ENCODE peak calls at places on chromosomes 6 and 20, in seven cellular contexts. One of them, this sample, is unnamed.

GRCh38 chr20:17680836-17681740 is 954 bp downstream of the RRBP1 start:
- DNase-seq in mammary epithelial cell: peak; percentile 63
- DNase-seq in hepatocyte: peak; percentile 92
- DNase-seq in foreskin fibroblast: peak; percentile 91
- DNase-seq in WERI-Rb-1: peak; percentile 75
- DNase-seq in IMR-90: peak; percentile 63
- DNase-seq in HFFc6: peak; percentile 52
- DNase-seq in this sample: peak; percentile 91

GRCh38 chr6:35497571-35498406 is 910 bp upstream of the TEAD3 start:
- DNase-seq in mammary epithelial cell: peak; percentile 58
- DNase-seq in hepatocyte: peak; percentile 78
- DNase-seq in foreskin fibroblast: peak; percentile 99
- DNase-seq in WERI-Rb-1: peak; percentile 57
- DNase-seq in IMR-90: peak; percentile 75
- DNase-seq in HFFc6: peak; percentile 27
- DNase-seq in this sample: peak; percentile 58

GRCh38 chr6:14282326-14282725 is 164.8 kb downstream of the CD83 start:
- DNase-seq in mammary epithelial cell: no peak
- DNase-seq in hepatocyte: peak; percentile 21
- DNase-seq in foreskin fibroblast: no peak
- DNase-seq in WERI-Rb-1: peak; percentile 74
- DNase-seq in IMR-90: no peak
- DNase-seq in HFFc6: no peak
- DNase-seq in this sample: no peak

GRCh38 chr6:133202610-133203343 is 38.4 kb upstream of the EYA4 start:
- DNase-seq in mammary epithelial cell: no peak
- DNase-seq in hepatocyte: no peak
- DNase-seq in foreskin fibroblast: peak; percentile 26
- DNase-seq in WERI-Rb-1: no peak
- DNase-seq in IMR-90: peak; percentile 87
- DNase-seq in HFFc6: no peak
- DNase-seq in this sample: no peak

GRCh38 chr6:16883414-16883813 is 122.2 kb upstream of the ATXN1 start:
- DNase-seq in mammary epithelial cell: no peak
- DNase-seq in hepatocyte: no peak
- DNase-seq in foreskin fibroblast: no peak
- DNase-seq in WERI-Rb-1: no peak
- DNase-seq in IMR-90: peak; percentile 13
- DNase-seq in HFFc6: no peak
- DNase-seq in this sample: no peak

GRCh38 chr6:156859686-156860085 is 82.5 kb downstream of the ARID1B start:
- DNase-seq in mammary epithelial cell: no peak
- DNase-seq in hepatocyte: no peak
- DNase-seq in foreskin fibroblast: no peak
- DNase-seq in WERI-Rb-1: no peak
- DNase-seq in IMR-90: no peak
- DNase-seq in HFFc6: no peak
- DNase-seq in this sample: no peak

GRCh38 chr6:43774776-43775583 is 5.0 kb downstream of the VEGFA start:
- DNase-seq in mammary epithelial cell: peak; percentile 69
- DNase-seq in hepatocyte: peak; percentile 88
- DNase-seq in foreskin fibroblast: peak; percentile 91
- DNase-seq in WERI-Rb-1: peak; percentile 84
- DNase-seq in IMR-90: peak; percentile 61
- DNase-seq in HFFc6: peak; percentile 57
- DNase-seq in this sample: peak; percentile 88

GRCh38 chr20:23770384-23770783 is 19.6 kb upstream of the CST1 start:
- DNase-seq in mammary epithelial cell: no peak
- DNase-seq in hepatocyte: no peak
- DNase-seq in foreskin fibroblast: no peak
- DNase-seq in WERI-Rb-1: no peak
- DNase-seq in IMR-90: no peak
- DNase-seq in HFFc6: no peak
- DNase-seq in this sample: no peak

GRCh38 chr6:151905072-151905471 is 97.6 kb downstream of the ESR1 start:
- DNase-seq in mammary epithelial cell: no peak
- DNase-seq in hepatocyte: no peak
- DNase-seq in foreskin fibroblast: no peak
- DNase-seq in WERI-Rb-1: no peak
- DNase-seq in IMR-90: no peak
- DNase-seq in HFFc6: no peak
- DNase-seq in this sample: no peak

GRCh38 chr20:50181344-50181743 is 9.3 kb upstream of the CEBPB start:
- DNase-seq in mammary epithelial cell: no peak
- DNase-seq in hepatocyte: no peak
- DNase-seq in foreskin fibroblast: no peak
- DNase-seq in WERI-Rb-1: no peak
- DNase-seq in IMR-90: no peak
- DNase-seq in HFFc6: no peak
- DNase-seq in this sample: no peak

GRCh38 chr20:20546402-20546801 is 166.0 kb downstream of the RALGAPA2 start:
- DNase-seq in mammary epithelial cell: peak; percentile 48
- DNase-seq in hepatocyte: no peak
- DNase-seq in foreskin fibroblast: no peak
- DNase-seq in WERI-Rb-1: no peak
- DNase-seq in IMR-90: no peak
- DNase-seq in HFFc6: no peak
- DNase-seq in this sample: no peak

GRCh38 chr20:63055575-63056235 is 48.9 kb upstream of the BHLHE23 start:
- DNase-seq in mammary epithelial cell: no peak
- DNase-seq in hepatocyte: no peak
- DNase-seq in foreskin fibroblast: no peak
- DNase-seq in WERI-Rb-1: no peak
- DNase-seq in IMR-90: no peak
- DNase-seq in HFFc6: no peak
- DNase-seq in this sample: no peak

GRCh38 chr20:34824026-34824860 is 1.2 kb downstream of the NCOA6 start:
- DNase-seq in mammary epithelial cell: peak; percentile 83
- DNase-seq in hepatocyte: peak; percentile 81
- DNase-seq in foreskin fibroblast: peak; percentile 64
- DNase-seq in WERI-Rb-1: peak; percentile 86
- DNase-seq in IMR-90: peak; percentile 24
- DNase-seq in HFFc6: peak; percentile 16
- DNase-seq in this sample: peak; percentile 82

GRCh38 chr6:38773338-38773737 is 58.2 kb downstream of the DNAH8 start:
- DNase-seq in mammary epithelial cell: peak; percentile 41
- DNase-seq in hepatocyte: peak; percentile 22
- DNase-seq in foreskin fibroblast: no peak
- DNase-seq in WERI-Rb-1: peak; percentile 59
- DNase-seq in IMR-90: no peak
- DNase-seq in HFFc6: no peak
- DNase-seq in this sample: peak; percentile 25

GRCh38 chr6:112802154-112802553 is 455.0 kb downstream of the RFPL4B start:
- DNase-seq in mammary epithelial cell: peak; percentile 26
- DNase-seq in hepatocyte: peak; percentile 25
- DNase-seq in foreskin fibroblast: peak; percentile 93
- DNase-seq in WERI-Rb-1: no peak
- DNase-seq in IMR-90: peak; percentile 96
- DNase-seq in HFFc6: peak; percentile 63
- DNase-seq in this sample: no peak

GRCh38 chr6:139754898-139755754 is 380.7 kb upstream of the CITED2 start:
- DNase-seq in mammary epithelial cell: no peak
- DNase-seq in hepatocyte: no peak
- DNase-seq in foreskin fibroblast: peak; percentile 51
- DNase-seq in WERI-Rb-1: no peak
- DNase-seq in IMR-90: no peak
- DNase-seq in HFFc6: no peak
- DNase-seq in this sample: no peak

GRCh38 chr20:189611-190010 is at the start of gene DEFB128:
- DNase-seq in mammary epithelial cell: no peak
- DNase-seq in hepatocyte: no peak
- DNase-seq in foreskin fibroblast: no peak
- DNase-seq in WERI-Rb-1: no peak
- DNase-seq in IMR-90: no peak
- DNase-seq in HFFc6: no peak
- DNase-seq in this sample: no peak

GRCh38 chr6:139147628-139148027 is 12.7 kb downstream of the HECA start:
- DNase-seq in mammary epithelial cell: no peak
- DNase-seq in hepatocyte: peak; percentile 44
- DNase-seq in foreskin fibroblast: no peak
- DNase-seq in WERI-Rb-1: no peak
- DNase-seq in IMR-90: no peak
- DNase-seq in HFFc6: no peak
- DNase-seq in this sample: no peak

GRCh38 chr20:58219342-58219700 is 9.1 kb downstream of the ANKRD60 start:
- DNase-seq in mammary epithelial cell: peak; percentile 56
- DNase-seq in hepatocyte: no peak
- DNase-seq in foreskin fibroblast: peak; percentile 90
- DNase-seq in WERI-Rb-1: no peak
- DNase-seq in IMR-90: peak; percentile 87
- DNase-seq in HFFc6: peak; percentile 68
- DNase-seq in this sample: no peak

GRCh38 chr20:43936371-43936770 is 21.7 kb downstream of the TOX2 start:
- DNase-seq in mammary epithelial cell: peak; percentile 43
- DNase-seq in hepatocyte: no peak
- DNase-seq in foreskin fibroblast: peak; percentile 57
- DNase-seq in WERI-Rb-1: no peak
- DNase-seq in IMR-90: peak; percentile 42
- DNase-seq in HFFc6: no peak
- DNase-seq in this sample: no peak

GRCh38 chr6:25008707-25009106 is 72.9 kb upstream of the RIPOR2 start:
- DNase-seq in mammary epithelial cell: no peak
- DNase-seq in hepatocyte: no peak
- DNase-seq in foreskin fibroblast: no peak
- DNase-seq in WERI-Rb-1: no peak
- DNase-seq in IMR-90: no peak
- DNase-seq in HFFc6: no peak
- DNase-seq in this sample: no peak

GRCh38 chr6:49336514-49337131 is 126.4 kb downstream of the MMUT start:
- DNase-seq in mammary epithelial cell: peak; percentile 12
- DNase-seq in hepatocyte: peak; percentile 79
- DNase-seq in foreskin fibroblast: peak; percentile 28
- DNase-seq in WERI-Rb-1: peak; percentile 72
- DNase-seq in IMR-90: peak; percentile 18
- DNase-seq in HFFc6: no peak
- DNase-seq in this sample: no peak

GRCh38 chr6:108564178-108564577 is 3.5 kb downstream of the FOXO3 start:
- DNase-seq in mammary epithelial cell: peak; percentile 93
- DNase-seq in hepatocyte: no peak
- DNase-seq in foreskin fibroblast: peak; percentile 95
- DNase-seq in WERI-Rb-1: no peak
- DNase-seq in IMR-90: peak; percentile 98
- DNase-seq in HFFc6: peak; percentile 98
- DNase-seq in this sample: no peak

GRCh38 chr20:14434379-14435136 is 97.1 kb upstream of the FLRT3 start:
- DNase-seq in mammary epithelial cell: peak; percentile 96
- DNase-seq in hepatocyte: no peak
- DNase-seq in foreskin fibroblast: peak; percentile 87
- DNase-seq in WERI-Rb-1: no peak
- DNase-seq in IMR-90: peak; percentile 76
- DNase-seq in HFFc6: no peak
- DNase-seq in this sample: no peak

GRCh38 chr6:150254671-150255228 is 111.9 kb downstream of the PPP1R14C start:
- DNase-seq in mammary epithelial cell: peak; percentile 67
- DNase-seq in hepatocyte: no peak
- DNase-seq in foreskin fibroblast: no peak
- DNase-seq in WERI-Rb-1: no peak
- DNase-seq in IMR-90: peak; percentile 27
- DNase-seq in HFFc6: no peak
- DNase-seq in this sample: no peak

DNA sequence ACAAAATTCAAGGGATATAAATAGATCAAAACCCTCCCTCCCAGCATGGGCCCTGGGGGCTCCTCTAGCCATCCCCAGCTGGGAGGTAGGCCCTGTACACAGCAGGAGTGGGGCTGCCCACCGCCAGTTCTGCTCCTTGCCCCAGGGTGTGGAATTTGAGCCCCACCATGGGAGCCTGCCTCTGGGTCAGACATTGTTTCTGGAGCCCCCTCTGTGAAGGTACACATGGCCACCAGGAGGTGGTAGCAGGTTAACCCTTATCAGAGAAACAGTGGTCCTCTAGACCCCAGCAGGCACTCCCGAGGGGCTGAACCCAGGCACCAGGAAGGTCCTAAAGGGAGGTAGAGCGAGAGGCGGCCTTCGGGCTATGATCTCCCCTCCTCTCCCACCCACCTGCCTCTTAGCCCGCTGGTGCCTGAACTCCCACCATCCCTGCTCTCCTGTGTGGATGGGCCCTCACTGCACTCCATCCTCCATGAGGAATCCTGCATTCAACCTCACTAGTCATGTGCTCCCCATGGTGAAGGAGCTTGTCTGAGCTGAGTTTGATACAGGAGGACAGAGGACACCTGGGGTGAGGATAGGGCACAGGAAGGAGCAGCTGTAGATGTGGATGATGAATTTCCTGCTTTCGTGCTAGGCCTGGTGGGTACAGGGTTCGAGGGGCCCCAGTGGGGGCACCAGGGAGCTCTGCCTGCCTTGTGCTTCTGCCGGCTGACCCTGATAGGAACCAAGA is 114.9 kb downstream of the GRM4 start:
- DNase-seq in mammary epithelial cell: no peak
- DNase-seq in hepatocyte: no peak
- DNase-seq in foreskin fibroblast: no peak
- DNase-seq in WERI-Rb-1: peak; percentile 73
- DNase-seq in IMR-90: no peak
- DNase-seq in HFFc6: no peak
- DNase-seq in this sample: no peak
- TF ChIP-seq CTCF in mammary epithelial cell: no peak
- TF ChIP-seq CTCF in hepatocyte: no peak
- TF ChIP-seq CTCF in foreskin fibroblast: no peak
- TF ChIP-seq CTCF in WERI-Rb-1: peak; percentile 52
- TF ChIP-seq CTCF in IMR-90: no peak
- TF ChIP-seq CTCF in HFFc6: no peak
- TF ChIP-seq CTCF in this sample: no peak

DNA sequence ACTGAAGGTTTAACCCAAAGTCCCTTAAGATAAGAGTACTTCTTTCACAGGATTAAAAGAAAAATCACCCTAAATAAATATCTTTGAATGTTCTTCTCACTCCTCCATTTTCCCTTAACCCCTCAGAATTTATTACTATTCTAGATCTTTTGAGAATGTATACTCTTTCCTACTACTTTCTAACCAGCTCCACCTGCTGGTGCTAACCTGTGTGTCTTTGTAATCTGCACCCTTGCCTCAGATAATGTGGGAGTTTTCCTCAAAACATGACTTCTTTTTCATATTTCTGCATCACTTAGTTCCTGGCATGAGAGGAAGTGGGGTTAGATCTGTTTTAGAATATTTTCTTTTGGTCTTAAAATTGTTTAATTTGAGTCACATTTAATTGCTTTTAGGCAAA is 394.2 kb downstream of the BMP2 start:
- DNase-seq in mammary epithelial cell: peak; percentile 25
- DNase-seq in hepatocyte: peak; percentile 53
- DNase-seq in foreskin fibroblast: peak; percentile 5
- DNase-seq in WERI-Rb-1: peak; percentile 6
- DNase-seq in IMR-90: no peak
- DNase-seq in HFFc6: no peak
- DNase-seq in this sample: no peak
- TF ChIP-seq CTCF in mammary epithelial cell: peak; percentile 68
- TF ChIP-seq CTCF in hepatocyte: peak; percentile 63
- TF ChIP-seq CTCF in foreskin fibroblast: peak; percentile 23
- TF ChIP-seq CTCF in WERI-Rb-1: peak; percentile 27
- TF ChIP-seq CTCF in IMR-90: no peak
- TF ChIP-seq CTCF in HFFc6: no peak
- TF ChIP-seq CTCF in this sample: no peak

GRCh38 chr20:33282991-33283555 is at the start of gene BPIFB1:
- DNase-seq in mammary epithelial cell: peak; percentile 21
- DNase-seq in hepatocyte: no peak
- DNase-seq in foreskin fibroblast: no peak
- DNase-seq in WERI-Rb-1: no peak
- DNase-seq in IMR-90: no peak
- DNase-seq in HFFc6: no peak
- DNase-seq in this sample: no peak
- TF ChIP-seq CTCF in mammary epithelial cell: no peak
- TF ChIP-seq CTCF in hepatocyte: no peak
- TF ChIP-seq CTCF in foreskin fibroblast: no peak
- TF ChIP-seq CTCF in WERI-Rb-1: no peak
- TF ChIP-seq CTCF in IMR-90: no peak
- TF ChIP-seq CTCF in HFFc6: no peak
- TF ChIP-seq CTCF in this sample: no peak

GRCh38 chr20:6829510-6830116 is 62.1 kb downstream of the BMP2 start:
- DNase-seq in mammary epithelial cell: peak; percentile 54
- DNase-seq in hepatocyte: no peak
- DNase-seq in foreskin fibroblast: peak; percentile 3
- DNase-seq in WERI-Rb-1: no peak
- DNase-seq in IMR-90: peak; percentile 1
- DNase-seq in HFFc6: no peak
- DNase-seq in this sample: no peak
- TF ChIP-seq CTCF in mammary epithelial cell: peak; percentile 21
- TF ChIP-seq CTCF in hepatocyte: peak; percentile 20
- TF ChIP-seq CTCF in foreskin fibroblast: no peak
- TF ChIP-seq CTCF in WERI-Rb-1: no peak
- TF ChIP-seq CTCF in IMR-90: no peak
- TF ChIP-seq CTCF in HFFc6: no peak
- TF ChIP-seq CTCF in this sample: no peak

This sample was measured in GM10248.